ENCODE peak calls at places on chromosome 4, in five cellular contexts. P is HEK293T, S is HepG2, F is GM12878, L is SK-N-SH. E is an unnamed sample.

GRCh38 chr4:146110847-146111485 is 64.6 kb upstream of the LSM6 start:
- DNase-seq in S (peak), L (no peak), P (no peak), F (no peak), E (no peak)

GRCh38 chr4:76203541-76203940 is 10.1 kb downstream of the SCARB2 start:
- DNase-seq in L (no peak), P (no peak), S (no peak), F (no peak), E (no peak)

GRCh38 chr4:25760518-25761157 is 102.2 kb downstream of the SEL1L3 start:
- DNase-seq in S (no peak), P (no peak), L (no peak), F (no peak), E (no peak)

GRCh38 chr4:123297836-123298235 is 98.8 kb upstream of the SPRY1 start:
- DNase-seq in L (no peak), S (no peak), F (no peak), P (no peak), E (no peak)

GRCh38 chr4:182163180-182163579 is 80.0 kb upstream of the TENM3 start:
- DNase-seq in S (no peak), P (no peak), F (no peak), L (no peak), E (no peak)

GRCh38 chr4:67282749-67283148 is 262.6 kb downstream of the CENPC start:
- DNase-seq in S (no peak), P (no peak), L (no peak), F (no peak), E (no peak)

GRCh38 chr4:75736862-75737261 is 12.5 kb downstream of the USO1 start:
- DNase-seq in L (no peak), P (no peak), S (no peak), F (no peak), E (no peak)

GRCh38 chr4:180674629-180675367 is 1568.4 kb upstream of the TENM3 start:
- DNase-seq in S (no peak), L (no peak), F (no peak), P (no peak), E (no peak)

GRCh38 chr4:150130953-150131352 is 52.7 kb downstream of the DCLK2 start:
- DNase-seq in L (no peak), S (no peak), P (no peak), F (no peak), E (no peak)

GRCh38 chr4:184398741-184399504 is 75.4 kb downstream of the IRF2 start:
- DNase-seq in S (no peak), F (no peak), P (no peak), L (no peak), E (no peak)

GRCh38 chr4:4308800-4309441 is 18.9 kb downstream of the ZBTB49 start:
- DNase-seq in F (no peak), S (no peak), L (no peak), P (no peak), E (no peak)

GRCh38 chr4:182427530-182427929 is 184.3 kb downstream of the TENM3 start:
- DNase-seq in L (no peak), F (no peak), S (no peak), P (no peak), E (no peak)

GRCh38 chr4:39032218-39033085 is at the start of gene TMEM156:
- DNase-seq in P (no peak), S (peak), F (peak), L (no peak), E (no peak)

GRCh38 chr4:147955827-147956565 is 224.1 kb downstream of the ARHGAP10 start:
- DNase-seq in F (no peak), S (no peak), L (no peak), P (no peak), E (no peak)

GRCh38 chr4:182085051-182085480 is 158.1 kb upstream of the TENM3 start:
- DNase-seq in S (no peak), L (no peak), P (no peak), F (no peak), E (no peak)

GRCh38 chr4:168551211-168551610 is 54.4 kb downstream of the PALLD start:
- DNase-seq in S (no peak), L (no peak), F (no peak), P (no peak), E (no peak)

GRCh38 chr4:168553714-168554370 is 57.0 kb downstream of the PALLD start:
- DNase-seq in F (no peak), P (no peak), L (no peak), S (no peak), E (no peak)

GRCh38 chr4:168549145-168549544 is 52.3 kb downstream of the PALLD start:
- DNase-seq in S (no peak), F (no peak), P (no peak), L (no peak), E (no peak)

GRCh38 chr4:168550071-168550766 is 53.4 kb downstream of the PALLD start:
- DNase-seq in L (no peak), S (no peak), P (no peak), F (no peak), E (no peak)

DNA sequence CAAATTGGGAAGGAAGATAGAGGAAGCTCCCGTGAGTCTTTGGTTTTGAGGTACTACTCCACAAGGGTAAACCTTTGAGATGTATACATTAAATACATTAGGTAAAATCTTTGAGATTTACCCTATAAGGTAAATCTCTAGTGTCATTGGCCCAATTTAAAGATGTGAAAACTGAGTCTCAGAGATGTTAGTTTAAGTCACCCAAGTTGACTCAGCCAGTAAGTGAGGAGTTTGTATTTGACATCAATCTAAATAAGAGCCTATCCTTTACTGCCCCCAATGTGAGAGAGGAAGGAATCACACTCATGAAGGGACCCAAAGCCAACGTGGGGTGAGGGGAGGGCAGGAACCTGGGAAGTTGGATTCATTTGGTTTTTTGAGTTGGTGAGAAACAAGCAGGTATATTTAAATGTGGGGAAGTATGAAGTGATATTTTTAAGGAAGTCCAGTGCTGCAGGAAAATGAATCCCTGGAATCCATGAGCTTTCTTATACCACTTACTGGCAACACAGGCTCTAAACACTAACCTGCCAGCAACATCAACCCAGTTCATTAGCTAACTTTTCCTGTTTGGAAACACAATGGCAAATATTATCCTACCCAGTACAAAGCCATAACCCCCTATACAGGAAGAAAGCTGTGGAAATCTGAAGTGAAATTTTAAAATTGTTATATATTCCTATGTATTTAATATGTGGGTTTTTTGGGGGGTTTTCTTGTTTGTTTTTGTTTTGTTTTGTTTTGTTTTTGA is 55.3 kb downstream of the PALLD start:
- DNase-seq in L (no peak), S (peak), F (no peak), P (no peak), E (peak)
- TF ChIP-seq FOXM1 in L (no peak), S (no peak), F (no peak), P (no peak), E (no peak)

GRCh38 chr4:20528508-20528907 is 171.8 kb upstream of the PACRGL start:
- DNase-seq in S (no peak), F (no peak), P (no peak), L (no peak), E (no peak)
- TF ChIP-seq FOXM1 in S (no peak), F (no peak), P (no peak), L (no peak), E (no peak)

DNA sequence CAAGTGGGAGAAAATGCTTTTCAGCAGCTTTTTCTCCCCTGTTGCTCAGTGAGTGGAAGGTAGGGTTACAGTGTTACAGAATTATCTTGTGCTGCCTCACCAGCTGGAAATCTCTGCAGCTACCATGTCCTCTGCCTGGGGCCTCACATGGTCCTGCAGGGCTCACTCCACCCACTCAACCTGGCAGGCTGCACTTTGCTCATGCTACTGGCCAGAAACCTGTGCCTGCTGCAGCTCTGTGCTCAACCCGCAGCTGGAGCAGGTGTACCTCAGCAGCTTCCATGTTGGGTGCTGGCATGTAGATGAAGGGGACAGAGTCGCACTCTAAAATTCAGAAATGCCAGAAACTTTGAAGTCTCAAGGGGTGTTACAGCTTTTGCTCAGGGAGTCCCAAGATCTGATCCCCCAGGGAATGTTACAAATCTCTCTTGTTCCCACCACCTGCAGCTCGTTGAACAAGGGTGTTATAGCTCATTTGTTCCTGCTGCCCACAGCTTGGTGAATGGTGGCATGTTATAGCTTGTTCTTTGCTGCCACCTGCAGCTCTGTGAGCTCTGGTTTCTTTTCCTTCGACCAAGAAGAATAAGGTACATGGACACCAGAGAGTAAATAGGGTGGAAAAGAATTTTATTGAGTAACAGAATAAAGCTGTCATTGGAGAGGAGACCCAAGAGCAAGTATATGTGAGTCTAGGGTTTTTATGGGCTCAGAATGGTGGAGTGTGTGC is 845.8 kb downstream of the TECRL start:
- DNase-seq in P (no peak), L (no peak), S (no peak), F (no peak), E (no peak)
- TF ChIP-seq FOXM1 in P (no peak), L (no peak), S (no peak), F (no peak), E (no peak)

GRCh38 chr4:139738846-139739613 is 73.4 kb downstream of the MGST2 start:
- DNase-seq in F (no peak), P (no peak), L (no peak), S (peak), E (no peak)

GRCh38 chr4:139744232-139744631 is 78.6 kb downstream of the MGST2 start:
- DNase-seq in F (no peak), L (no peak), S (no peak), P (no peak), E (no peak)

GRCh38 chr4:139740121-139740520 is 74.5 kb downstream of the MGST2 start:
- DNase-seq in P (no peak), L (no peak), S (no peak), F (no peak), E (no peak)

GRCh38 chr4:139743027-139743426 is 77.4 kb downstream of the MGST2 start:
- DNase-seq in F (no peak), L (no peak), S (no peak), P (no peak), E (no peak)

DNA sequence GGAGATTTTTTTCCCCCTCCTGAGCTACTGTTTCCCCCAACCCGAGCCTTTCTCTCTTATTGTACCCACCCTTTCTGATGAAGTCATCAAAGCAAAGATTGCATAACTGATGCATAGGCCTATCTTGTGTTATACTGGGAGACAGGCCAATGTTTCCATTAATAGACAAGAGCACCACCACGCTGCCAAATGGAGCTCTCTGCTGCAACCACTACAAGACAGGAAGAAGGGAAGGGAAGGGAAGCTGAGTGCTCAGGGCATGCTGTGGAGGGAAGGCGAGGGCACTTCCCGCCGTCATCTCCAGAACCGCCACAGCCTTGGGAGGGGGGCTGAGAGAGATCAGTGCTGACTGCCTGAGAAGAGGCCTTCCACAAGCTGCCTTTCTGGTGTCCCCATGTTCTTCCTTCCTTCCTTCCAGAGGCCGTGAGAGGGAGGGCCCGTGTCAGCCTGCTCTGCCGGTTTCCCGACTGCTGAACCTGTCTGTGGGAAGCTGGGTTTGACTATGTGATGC is 75.0 kb downstream of the MGST2 start:
- DNase-seq in S (peak), L (peak), F (no peak), P (no peak), E (no peak)
- TF ChIP-seq FOXM1 in S (no peak), L (no peak), F (no peak), P (no peak), E (no peak)

GRCh38 chr4:85773372-85773771 is 298.4 kb downstream of the ARHGAP24 start:
- DNase-seq in P (no peak), L (no peak), S (no peak), F (no peak), E (no peak)

GRCh38 chr4:85772470-85772869 is 297.5 kb downstream of the ARHGAP24 start:
- DNase-seq in F (no peak), P (no peak), S (no peak), L (no peak), E (no peak)

GRCh38 chr4:85774000-85774399 is 299.1 kb downstream of the ARHGAP24 start:
- DNase-seq in L (no peak), F (no peak), P (no peak), S (no peak), E (no peak)

GRCh38 chr4:85776091-85776490 is 301.1 kb downstream of the ARHGAP24 start:
- DNase-seq in F (no peak), P (no peak), S (no peak), L (no peak), E (no peak)

DNA sequence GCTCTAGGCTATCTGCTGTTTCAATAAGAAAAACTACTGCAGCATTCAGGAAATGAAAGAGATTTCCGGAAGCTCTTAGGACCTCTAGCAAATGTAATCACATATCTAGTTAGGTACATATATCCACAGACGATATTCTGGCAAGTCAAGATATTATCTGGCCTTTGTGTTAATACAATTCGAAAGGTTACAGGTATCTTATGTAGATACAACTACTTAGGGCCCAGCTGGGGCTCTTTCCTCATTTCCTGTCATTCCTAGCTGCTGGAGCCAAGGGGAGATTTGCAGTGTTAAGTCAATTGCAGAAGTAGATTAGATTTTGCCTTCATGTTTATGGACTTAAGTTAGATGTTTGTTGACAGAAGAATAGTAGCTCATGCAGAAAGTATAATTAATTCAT is 299.5 kb downstream of the ARHGAP24 start:
- DNase-seq in F (no peak), S (no peak), L (no peak), P (no peak), E (no peak)
- TF ChIP-seq FOXM1 in F (no peak), S (no peak), L (no peak), P (no peak), E (no peak)

GRCh38 chr4:16027114-16027513 is 56.7 kb downstream of the PROM1 start:
- DNase-seq in S (no peak), F (no peak), L (no peak), P (no peak), E (no peak)

GRCh38 chr4:16029886-16030285 is 53.9 kb downstream of the PROM1 start:
- DNase-seq in F (no peak), L (no peak), S (no peak), P (no peak), E (no peak)

GRCh38 chr4:16031554-16032381 is 52.1 kb downstream of the PROM1 start:
- DNase-seq in L (no peak), S (no peak), F (no peak), P (no peak), E (no peak)

GRCh38 chr4:16027626-16028025 is 56.2 kb downstream of the PROM1 start:
- DNase-seq in L (no peak), P (no peak), F (no peak), S (no peak), E (no peak)

GRCh38 chr4:16029329-16029728 is 54.5 kb downstream of the PROM1 start:
- DNase-seq in L (no peak), P (no peak), F (no peak), S (peak), E (no peak)
- TF ChIP-seq FOXM1 in L (no peak), P (no peak), F (no peak), S (no peak), E (no peak)

GRCh38 chr4:142097015-142097414 is 460.6 kb downstream of the IL15 start:
- DNase-seq in L (no peak), F (no peak), P (no peak), S (no peak), E (no peak)

GRCh38 chr4:142098380-142098779 is 462.0 kb downstream of the IL15 start:
- DNase-seq in S (no peak), P (no peak), L (no peak), F (no peak), E (no peak)

GRCh38 chr4:142100941-142101340 is 464.6 kb downstream of the IL15 start:
- DNase-seq in L (no peak), F (no peak), S (no peak), P (no peak), E (no peak)

GRCh38 chr4:142095886-142096605 is 459.7 kb downstream of the IL15 start:
- DNase-seq in P (no peak), S (no peak), L (no peak), F (no peak), E (no peak)

GRCh38 chr4:142098900-142099299 is 462.5 kb downstream of the IL15 start:
- DNase-seq in S (no peak), L (no peak), F (no peak), P (no peak), E (no peak)
- TF ChIP-seq FOXM1 in S (no peak), L (no peak), F (no peak), P (no peak), E (no peak)

DNA sequence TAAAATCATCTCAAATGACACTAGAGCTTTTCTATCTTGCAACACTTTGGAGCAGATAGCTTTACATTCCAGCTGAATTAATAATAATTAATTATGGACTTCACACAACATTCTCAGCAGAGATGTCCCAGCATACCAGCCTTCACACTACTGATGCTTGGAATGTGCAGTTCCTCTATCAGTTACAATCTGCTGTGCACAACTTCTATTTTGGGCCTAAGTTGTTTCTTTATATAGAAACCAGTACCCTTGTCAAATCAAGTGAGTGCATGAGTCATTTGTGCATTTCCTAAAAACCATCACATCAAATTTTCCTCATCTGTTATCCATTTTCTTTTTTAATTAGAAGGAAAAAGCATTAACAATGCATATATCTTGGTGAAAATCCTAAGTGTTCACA is 8.8 kb upstream of the RASL11B start:
- DNase-seq in L (no peak), S (no peak), P (no peak), F (no peak), E (no peak)
- TF ChIP-seq FOXM1 in L (no peak), S (no peak), P (no peak), F (no peak), E (no peak)

GRCh38 chr4:87209696-87210095 is 10.7 kb downstream of the KLHL8 start:
- DNase-seq in L (no peak), F (peak), P (no peak), S (no peak), E (no peak)

GRCh38 chr4:87209182-87209581 is 11.2 kb downstream of the KLHL8 start:
- DNase-seq in F (no peak), S (no peak), L (no peak), P (no peak), E (no peak)

GRCh38 chr4:87216469-87216868 is 3.9 kb downstream of the KLHL8 start:
- DNase-seq in L (no peak), P (no peak), S (no peak), F (no peak), E (no peak)

GRCh38 chr4:87211249-87211952 is 9.0 kb downstream of the KLHL8 start:
- DNase-seq in P (no peak), F (no peak), S (no peak), L (no peak), E (no peak)

DNA sequence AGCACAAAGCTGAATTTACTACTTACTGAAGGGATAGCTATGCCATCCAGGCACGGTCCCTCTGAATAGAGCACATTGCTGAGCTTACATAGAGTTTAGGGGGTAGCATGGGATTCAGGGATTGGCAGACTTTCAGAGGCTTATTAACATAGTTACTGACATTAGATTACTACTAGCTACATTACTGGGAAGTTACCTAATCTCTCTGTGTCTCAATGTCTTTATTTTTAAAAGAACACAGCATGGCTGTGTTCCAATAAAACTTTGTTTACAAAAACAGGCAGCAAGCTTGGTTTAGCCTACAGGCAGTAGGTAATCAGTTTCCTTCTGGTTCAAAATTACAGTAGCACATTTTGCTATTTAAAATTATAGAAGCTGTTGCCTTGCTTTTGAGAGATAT is 7.0 kb downstream of the KLHL8 start:
- DNase-seq in P (no peak), F (no peak), S (no peak), L (peak), E (no peak)
- TF ChIP-seq FOXM1 in P (peak), F (no peak), S (no peak), L (no peak), E (no peak)